ENCODE peak calls at places on chromosome 2, in five cellular contexts. One of them, this sample, is unnamed.

GRCh38 chr2:239762742-239763269 is 262.3 kb downstream of the NDUFA10 start:
- DNase-seq in D341Med: no peak
- DNase-seq in HFF-Myc: no peak
- DNase-seq in NCI-H1105: no peak
- DNase-seq in activated CD4-positive, alpha-beta T cell treated with anti-CD3 and anti-CD28 coated beads, Interleukin-2, amount 50 U/mL, for 24 hours: no peak
- DNase-seq in this sample: no peak

GRCh38 chr2:192585418-192585817 is 390.7 kb upstream of the TMEFF2 start:
- DNase-seq in D341Med: no peak
- DNase-seq in NCI-H1105: no peak
- DNase-seq in activated CD4-positive, alpha-beta T cell treated with anti-CD3 and anti-CD28 coated beads, Interleukin-2, amount 50 U/mL, for 24 hours: no peak
- DNase-seq in HFF-Myc: no peak
- DNase-seq in this sample: no peak

GRCh38 chr2:143261986-143262784 is 133.0 kb downstream of the ARHGAP15 start:
- DNase-seq in NCI-H1105: no peak
- DNase-seq in D341Med: no peak
- DNase-seq in HFF-Myc: no peak
- DNase-seq in activated CD4-positive, alpha-beta T cell treated with anti-CD3 and anti-CD28 coated beads, Interleukin-2, amount 50 U/mL, for 24 hours: no peak
- DNase-seq in this sample: peak

GRCh38 chr2:159202568-159203071 is 83.9 kb downstream of the WDSUB1 start:
- DNase-seq in HFF-Myc: peak
- DNase-seq in D341Med: no peak
- DNase-seq in activated CD4-positive, alpha-beta T cell treated with anti-CD3 and anti-CD28 coated beads, Interleukin-2, amount 50 U/mL, for 24 hours: no peak
- DNase-seq in NCI-H1105: no peak
- DNase-seq in this sample: peak

GRCh38 chr2:113981404-113982134 is 91.7 kb downstream of the ACTR3 start:
- DNase-seq in HFF-Myc: no peak
- DNase-seq in NCI-H1105: no peak
- DNase-seq in activated CD4-positive, alpha-beta T cell treated with anti-CD3 and anti-CD28 coated beads, Interleukin-2, amount 50 U/mL, for 24 hours: no peak
- DNase-seq in D341Med: no peak
- DNase-seq in this sample: no peak

GRCh38 chr2:232681527-232681926 is 15.6 kb upstream of the GIGYF2 start:
- DNase-seq in NCI-H1105: no peak
- DNase-seq in activated CD4-positive, alpha-beta T cell treated with anti-CD3 and anti-CD28 coated beads, Interleukin-2, amount 50 U/mL, for 24 hours: no peak
- DNase-seq in D341Med: no peak
- DNase-seq in HFF-Myc: no peak
- DNase-seq in this sample: no peak

GRCh38 chr2:98867539-98868309 is 68.3 kb downstream of the CRACDL start:
- DNase-seq in HFF-Myc: no peak
- DNase-seq in D341Med: no peak
- DNase-seq in NCI-H1105: no peak
- DNase-seq in activated CD4-positive, alpha-beta T cell treated with anti-CD3 and anti-CD28 coated beads, Interleukin-2, amount 50 U/mL, for 24 hours: no peak
- DNase-seq in this sample: no peak

GRCh38 chr2:9744256-9745004 is 98.8 kb upstream of the TAF1B start:
- DNase-seq in NCI-H1105: no peak
- DNase-seq in activated CD4-positive, alpha-beta T cell treated with anti-CD3 and anti-CD28 coated beads, Interleukin-2, amount 50 U/mL, for 24 hours: no peak
- DNase-seq in HFF-Myc: peak
- DNase-seq in D341Med: no peak
- DNase-seq in this sample: peak

GRCh38 chr2:196535742-196536141 is 103.8 kb upstream of the CCDC150 start:
- DNase-seq in HFF-Myc: no peak
- DNase-seq in activated CD4-positive, alpha-beta T cell treated with anti-CD3 and anti-CD28 coated beads, Interleukin-2, amount 50 U/mL, for 24 hours: no peak
- DNase-seq in NCI-H1105: no peak
- DNase-seq in D341Med: no peak
- DNase-seq in this sample: no peak

GRCh38 chr2:237451582-237452469 is 35.2 kb upstream of the MLPH start:
- DNase-seq in D341Med: no peak
- DNase-seq in activated CD4-positive, alpha-beta T cell treated with anti-CD3 and anti-CD28 coated beads, Interleukin-2, amount 50 U/mL, for 24 hours: no peak
- DNase-seq in HFF-Myc: no peak
- DNase-seq in NCI-H1105: no peak
- DNase-seq in this sample: no peak

GRCh38 chr2:28030600-28030999 is 140.1 kb downstream of the BABAM2 start:
- DNase-seq in D341Med: no peak
- DNase-seq in NCI-H1105: no peak
- DNase-seq in HFF-Myc: no peak
- DNase-seq in activated CD4-positive, alpha-beta T cell treated with anti-CD3 and anti-CD28 coated beads, Interleukin-2, amount 50 U/mL, for 24 hours: no peak
- DNase-seq in this sample: no peak

GRCh38 chr2:108106746-108107145 is 120.4 kb downstream of the SLC5A7 start:
- DNase-seq in NCI-H1105: no peak
- DNase-seq in D341Med: no peak
- DNase-seq in activated CD4-positive, alpha-beta T cell treated with anti-CD3 and anti-CD28 coated beads, Interleukin-2, amount 50 U/mL, for 24 hours: no peak
- DNase-seq in HFF-Myc: no peak
- DNase-seq in this sample: no peak

GRCh38 chr2:227052879-227053278 is 111.1 kb downstream of the COL4A4 start:
- DNase-seq in HFF-Myc: no peak
- DNase-seq in D341Med: no peak
- DNase-seq in NCI-H1105: peak
- DNase-seq in activated CD4-positive, alpha-beta T cell treated with anti-CD3 and anti-CD28 coated beads, Interleukin-2, amount 50 U/mL, for 24 hours: no peak
- DNase-seq in this sample: no peak

GRCh38 chr2:238133499-238134392 is 4.7 kb upstream of the KLHL30 start:
- DNase-seq in activated CD4-positive, alpha-beta T cell treated with anti-CD3 and anti-CD28 coated beads, Interleukin-2, amount 50 U/mL, for 24 hours: no peak
- DNase-seq in NCI-H1105: no peak
- DNase-seq in HFF-Myc: no peak
- DNase-seq in D341Med: no peak
- DNase-seq in this sample: no peak

GRCh38 chr2:232103140-232103737 is 141.7 kb downstream of the DIS3L2 start:
- DNase-seq in D341Med: no peak
- DNase-seq in HFF-Myc: no peak
- DNase-seq in NCI-H1105: no peak
- DNase-seq in activated CD4-positive, alpha-beta T cell treated with anti-CD3 and anti-CD28 coated beads, Interleukin-2, amount 50 U/mL, for 24 hours: no peak
- DNase-seq in this sample: no peak

GRCh38 chr2:168490916-168491605 is 35.0 kb downstream of the CERS6 start:
- DNase-seq in D341Med: no peak
- DNase-seq in activated CD4-positive, alpha-beta T cell treated with anti-CD3 and anti-CD28 coated beads, Interleukin-2, amount 50 U/mL, for 24 hours: no peak
- DNase-seq in HFF-Myc: no peak
- DNase-seq in NCI-H1105: no peak
- DNase-seq in this sample: no peak

GRCh38 chr2:111252436-111252835 is 131.7 kb downstream of the BCL2L11 start:
- DNase-seq in HFF-Myc: peak
- DNase-seq in activated CD4-positive, alpha-beta T cell treated with anti-CD3 and anti-CD28 coated beads, Interleukin-2, amount 50 U/mL, for 24 hours: no peak
- DNase-seq in D341Med: no peak
- DNase-seq in NCI-H1105: no peak
- DNase-seq in this sample: no peak

GRCh38 chr2:169136885-169137534 is 67.6 kb downstream of the DHRS9 start:
- DNase-seq in NCI-H1105: no peak
- DNase-seq in HFF-Myc: no peak
- DNase-seq in activated CD4-positive, alpha-beta T cell treated with anti-CD3 and anti-CD28 coated beads, Interleukin-2, amount 50 U/mL, for 24 hours: no peak
- DNase-seq in D341Med: no peak
- DNase-seq in this sample: no peak

GRCh38 chr2:28346587-28346986 is 46.1 kb upstream of the FOSL2 start:
- DNase-seq in HFF-Myc: no peak
- DNase-seq in NCI-H1105: no peak
- DNase-seq in activated CD4-positive, alpha-beta T cell treated with anti-CD3 and anti-CD28 coated beads, Interleukin-2, amount 50 U/mL, for 24 hours: no peak
- DNase-seq in D341Med: no peak
- DNase-seq in this sample: no peak

GRCh38 chr2:40964509-40964908 is 512.6 kb upstream of the SLC8A1 start:
- DNase-seq in D341Med: no peak
- DNase-seq in NCI-H1105: no peak
- DNase-seq in activated CD4-positive, alpha-beta T cell treated with anti-CD3 and anti-CD28 coated beads, Interleukin-2, amount 50 U/mL, for 24 hours: no peak
- DNase-seq in HFF-Myc: no peak
- DNase-seq in this sample: no peak

GRCh38 chr2:172048195-172048995 is 36.9 kb upstream of the DLX1 start:
- DNase-seq in D341Med: no peak
- DNase-seq in HFF-Myc: no peak
- DNase-seq in activated CD4-positive, alpha-beta T cell treated with anti-CD3 and anti-CD28 coated beads, Interleukin-2, amount 50 U/mL, for 24 hours: no peak
- DNase-seq in NCI-H1105: no peak
- DNase-seq in this sample: no peak

GRCh38 chr2:31922542-31923408 is 88.0 kb downstream of the MEMO1 start:
- DNase-seq in D341Med: no peak
- DNase-seq in NCI-H1105: no peak
- DNase-seq in HFF-Myc: no peak
- DNase-seq in activated CD4-positive, alpha-beta T cell treated with anti-CD3 and anti-CD28 coated beads, Interleukin-2, amount 50 U/mL, for 24 hours: no peak
- DNase-seq in this sample: no peak

GRCh38 chr2:30208453-30208852 is 22.9 kb upstream of the LBH start:
- DNase-seq in activated CD4-positive, alpha-beta T cell treated with anti-CD3 and anti-CD28 coated beads, Interleukin-2, amount 50 U/mL, for 24 hours: peak
- DNase-seq in HFF-Myc: peak
- DNase-seq in NCI-H1105: peak
- DNase-seq in D341Med: peak
- DNase-seq in this sample: peak

GRCh38 chr2:188114014-188114413 is 177.7 kb upstream of the GULP1 start:
- DNase-seq in activated CD4-positive, alpha-beta T cell treated with anti-CD3 and anti-CD28 coated beads, Interleukin-2, amount 50 U/mL, for 24 hours: no peak
- DNase-seq in D341Med: no peak
- DNase-seq in NCI-H1105: no peak
- DNase-seq in HFF-Myc: no peak
- DNase-seq in this sample: no peak

GRCh38 chr2:37180640-37181039 is 7.8 kb downstream of the SULT6B1 start:
- DNase-seq in D341Med: no peak
- DNase-seq in activated CD4-positive, alpha-beta T cell treated with anti-CD3 and anti-CD28 coated beads, Interleukin-2, amount 50 U/mL, for 24 hours: no peak
- DNase-seq in NCI-H1105: no peak
- DNase-seq in HFF-Myc: no peak
- DNase-seq in this sample: no peak

GRCh38 chr2:201816674-201817073 is 10.3 kb downstream of the CDK15 start:
- DNase-seq in HFF-Myc: no peak
- DNase-seq in NCI-H1105: no peak
- DNase-seq in D341Med: no peak
- DNase-seq in activated CD4-positive, alpha-beta T cell treated with anti-CD3 and anti-CD28 coated beads, Interleukin-2, amount 50 U/mL, for 24 hours: no peak
- DNase-seq in this sample: no peak

GRCh38 chr2:178700922-178701342 is 106.3 kb downstream of the TTN start:
- DNase-seq in activated CD4-positive, alpha-beta T cell treated with anti-CD3 and anti-CD28 coated beads, Interleukin-2, amount 50 U/mL, for 24 hours: peak
- DNase-seq in D341Med: peak
- DNase-seq in HFF-Myc: peak
- DNase-seq in NCI-H1105: no peak
- DNase-seq in this sample: no peak

GRCh38 chr2:164479460-164479859 is 141.8 kb downstream of the GRB14 start:
- DNase-seq in activated CD4-positive, alpha-beta T cell treated with anti-CD3 and anti-CD28 coated beads, Interleukin-2, amount 50 U/mL, for 24 hours: no peak
- DNase-seq in NCI-H1105: peak
- DNase-seq in D341Med: peak
- DNase-seq in HFF-Myc: no peak
- DNase-seq in this sample: no peak

GRCh38 chr2:207771421-207771820 is 1.7 kb upstream of the FZD5 start:
- DNase-seq in activated CD4-positive, alpha-beta T cell treated with anti-CD3 and anti-CD28 coated beads, Interleukin-2, amount 50 U/mL, for 24 hours: no peak
- DNase-seq in D341Med: no peak
- DNase-seq in HFF-Myc: no peak
- DNase-seq in NCI-H1105: no peak
- DNase-seq in this sample: peak

GRCh38 chr2:206125914-206126313 is 33.3 kb downstream of the NDUFS1 start:
- DNase-seq in HFF-Myc: no peak
- DNase-seq in NCI-H1105: no peak
- DNase-seq in D341Med: no peak
- DNase-seq in activated CD4-positive, alpha-beta T cell treated with anti-CD3 and anti-CD28 coated beads, Interleukin-2, amount 50 U/mL, for 24 hours: no peak
- DNase-seq in this sample: no peak

GRCh38 chr2:97991081-97991856 is 4.5 kb downstream of the TMEM131 start:
- DNase-seq in D341Med: no peak
- DNase-seq in activated CD4-positive, alpha-beta T cell treated with anti-CD3 and anti-CD28 coated beads, Interleukin-2, amount 50 U/mL, for 24 hours: no peak
- DNase-seq in NCI-H1105: no peak
- DNase-seq in HFF-Myc: no peak
- DNase-seq in this sample: no peak

GRCh38 chr2:70613510-70613909 is 59.9 kb upstream of the TGFA start:
- DNase-seq in NCI-H1105: no peak
- DNase-seq in HFF-Myc: no peak
- DNase-seq in activated CD4-positive, alpha-beta T cell treated with anti-CD3 and anti-CD28 coated beads, Interleukin-2, amount 50 U/mL, for 24 hours: no peak
- DNase-seq in D341Med: no peak
- DNase-seq in this sample: no peak

GRCh38 chr2:15133461-15133860 is 427.7 kb downstream of the NBAS start:
- DNase-seq in NCI-H1105: no peak
- DNase-seq in HFF-Myc: no peak
- DNase-seq in D341Med: no peak
- DNase-seq in activated CD4-positive, alpha-beta T cell treated with anti-CD3 and anti-CD28 coated beads, Interleukin-2, amount 50 U/mL, for 24 hours: no peak
- DNase-seq in this sample: no peak

GRCh38 chr2:84297155-84297554 is 161.9 kb downstream of the SUCLG1 start:
- DNase-seq in D341Med: no peak
- DNase-seq in activated CD4-positive, alpha-beta T cell treated with anti-CD3 and anti-CD28 coated beads, Interleukin-2, amount 50 U/mL, for 24 hours: no peak
- DNase-seq in HFF-Myc: no peak
- DNase-seq in NCI-H1105: no peak
- DNase-seq in this sample: peak

GRCh38 chr2:215751200-215751910 is 262.0 kb downstream of the MREG start:
- DNase-seq in activated CD4-positive, alpha-beta T cell treated with anti-CD3 and anti-CD28 coated beads, Interleukin-2, amount 50 U/mL, for 24 hours: no peak
- DNase-seq in D341Med: no peak
- DNase-seq in HFF-Myc: peak
- DNase-seq in NCI-H1105: no peak
- DNase-seq in this sample: no peak

GRCh38 chr2:112923237-112923966 is 12.4 kb downstream of the IL37 start:
- DNase-seq in NCI-H1105: no peak
- DNase-seq in D341Med: no peak
- DNase-seq in HFF-Myc: no peak
- DNase-seq in activated CD4-positive, alpha-beta T cell treated with anti-CD3 and anti-CD28 coated beads, Interleukin-2, amount 50 U/mL, for 24 hours: no peak
- DNase-seq in this sample: no peak

GRCh38 chr2:160940699-160941098 is 219.5 kb upstream of the TANK start:
- DNase-seq in NCI-H1105: no peak
- DNase-seq in D341Med: no peak
- DNase-seq in activated CD4-positive, alpha-beta T cell treated with anti-CD3 and anti-CD28 coated beads, Interleukin-2, amount 50 U/mL, for 24 hours: no peak
- DNase-seq in HFF-Myc: no peak
- DNase-seq in this sample: peak

GRCh38 chr2:145404690-145405089 is 884.8 kb upstream of the ZEB2 start:
- DNase-seq in D341Med: no peak
- DNase-seq in HFF-Myc: no peak
- DNase-seq in activated CD4-positive, alpha-beta T cell treated with anti-CD3 and anti-CD28 coated beads, Interleukin-2, amount 50 U/mL, for 24 hours: no peak
- DNase-seq in NCI-H1105: no peak
- DNase-seq in this sample: no peak

This sample was measured in transverse colon.